ENCODE peak calls at places on chromosomes 7 and 10, in six cellular contexts. One of them, this sample, is unnamed.

GRCh38 chr7:128937647-128938523 is at the start of gene IRF5:
- DNase-seq in esophagus muscularis mucosa: no peak
- DNase-seq in transverse colon: peak; percentile 81
- DNase-seq in left ventricle myocardium inferior: peak; percentile 56
- DNase-seq in kidney: peak; percentile 88
- DNase-seq in PC-3: peak; percentile 66
- DNase-seq in this sample: peak; percentile 88

GRCh38 chr7:19932549-19933249 is 159.3 kb upstream of the TMEM196 start:
- DNase-seq in transverse colon: no peak
- DNase-seq in PC-3: no peak
- DNase-seq in left ventricle myocardium inferior: no peak
- DNase-seq in esophagus muscularis mucosa: no peak
- DNase-seq in kidney: no peak
- DNase-seq in this sample: no peak

GRCh38 chr10:89563861-89564478 is 28.6 kb upstream of the SLC16A12 start:
- DNase-seq in PC-3: peak; percentile 73
- DNase-seq in esophagus muscularis mucosa: no peak
- DNase-seq in left ventricle myocardium inferior: no peak
- DNase-seq in transverse colon: no peak
- DNase-seq in kidney: no peak
- DNase-seq in this sample: no peak

GRCh38 chr7:157271315-157271990 is 65.4 kb upstream of the DNAJB6 start:
- DNase-seq in left ventricle myocardium inferior: no peak
- DNase-seq in kidney: peak; percentile 47
- DNase-seq in PC-3: no peak
- DNase-seq in esophagus muscularis mucosa: no peak
- DNase-seq in transverse colon: no peak
- DNase-seq in this sample: peak; percentile 56

GRCh38 chr7:19621740-19622139 is 87.1 kb downstream of the POLR1F start:
- DNase-seq in transverse colon: no peak
- DNase-seq in esophagus muscularis mucosa: no peak
- DNase-seq in kidney: no peak
- DNase-seq in left ventricle myocardium inferior: no peak
- DNase-seq in PC-3: peak; percentile 72
- DNase-seq in this sample: no peak

GRCh38 chr10:100565206-100565985 is 29.7 kb downstream of the HIF1AN start:
- DNase-seq in esophagus muscularis mucosa: no peak
- DNase-seq in PC-3: no peak
- DNase-seq in left ventricle myocardium inferior: no peak
- DNase-seq in kidney: no peak
- DNase-seq in transverse colon: no peak
- DNase-seq in this sample: no peak

GRCh38 chr10:15735766-15736165 is 16.0 kb upstream of the ITGA8 start:
- DNase-seq in kidney: no peak
- DNase-seq in PC-3: no peak
- DNase-seq in transverse colon: no peak
- DNase-seq in esophagus muscularis mucosa: peak; percentile 21
- DNase-seq in left ventricle myocardium inferior: no peak
- DNase-seq in this sample: no peak

GRCh38 chr7:106285051-106285800 is 443 bp upstream of the NAMPT start:
- DNase-seq in esophagus muscularis mucosa: peak; percentile 100
- DNase-seq in kidney: peak; percentile 100
- DNase-seq in PC-3: peak; percentile 100
- DNase-seq in transverse colon: peak; percentile 100
- DNase-seq in left ventricle myocardium inferior: peak; percentile 98
- DNase-seq in this sample: peak; percentile 100

GRCh38 chr7:71019703-71020102 is 112.2 kb upstream of the GALNT17 start:
- DNase-seq in PC-3: no peak
- DNase-seq in transverse colon: no peak
- DNase-seq in esophagus muscularis mucosa: no peak
- DNase-seq in kidney: peak; percentile 82
- DNase-seq in left ventricle myocardium inferior: peak; percentile 32
- DNase-seq in this sample: no peak

GRCh38 chr10:130403153-130403890 is 267.1 kb downstream of the GLRX3 start:
- DNase-seq in transverse colon: no peak
- DNase-seq in esophagus muscularis mucosa: peak; percentile 57
- DNase-seq in PC-3: no peak
- DNase-seq in left ventricle myocardium inferior: no peak
- DNase-seq in kidney: no peak
- DNase-seq in this sample: no peak

GRCh38 chr7:23298885-23299769 is at the start of gene MALSU1:
- DNase-seq in esophagus muscularis mucosa: peak; percentile 99
- DNase-seq in left ventricle myocardium inferior: peak; percentile 98
- DNase-seq in PC-3: peak; percentile 96
- DNase-seq in kidney: peak; percentile 98
- DNase-seq in transverse colon: peak; percentile 98
- DNase-seq in this sample: peak; percentile 99

GRCh38 chr7:43513236-43513635 is 69.7 kb upstream of the STK17A start:
- DNase-seq in kidney: no peak
- DNase-seq in esophagus muscularis mucosa: no peak
- DNase-seq in transverse colon: no peak
- DNase-seq in PC-3: no peak
- DNase-seq in left ventricle myocardium inferior: no peak
- DNase-seq in this sample: no peak

GRCh38 chr7:84017653-84018052 is 176.9 kb downstream of the SEMA3A start:
- DNase-seq in PC-3: no peak
- DNase-seq in left ventricle myocardium inferior: no peak
- DNase-seq in transverse colon: no peak
- DNase-seq in kidney: no peak
- DNase-seq in esophagus muscularis mucosa: no peak
- DNase-seq in this sample: no peak

DNA sequence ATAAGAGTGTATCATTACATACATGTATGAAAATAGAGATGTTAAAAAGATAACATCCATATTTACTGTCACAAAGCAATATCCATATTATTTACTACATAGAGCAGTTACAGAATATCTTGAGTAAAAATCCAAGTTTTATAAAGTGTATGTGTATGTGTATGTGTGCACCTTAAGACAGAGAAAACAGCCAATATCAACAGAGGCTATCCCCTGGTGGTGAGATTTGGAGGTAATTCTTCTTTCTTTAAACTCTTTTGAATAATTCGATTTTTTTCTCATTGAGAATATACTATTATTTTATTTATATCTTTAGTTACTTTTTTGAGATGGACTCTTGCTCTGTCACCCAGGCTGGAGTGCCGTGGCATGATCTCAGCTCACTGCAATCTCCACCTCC is 18.4 kb downstream of the TRDMT1 start:
- DNase-seq in esophagus muscularis mucosa: no peak
- DNase-seq in kidney: no peak
- DNase-seq in left ventricle myocardium inferior: no peak
- DNase-seq in PC-3: no peak
- DNase-seq in transverse colon: no peak
- DNase-seq in this sample: no peak
- TF ChIP-seq CTCF in esophagus muscularis mucosa: no peak
- TF ChIP-seq CTCF in kidney: no peak
- TF ChIP-seq CTCF in left ventricle myocardium inferior: peak; percentile 10
- TF ChIP-seq CTCF in PC-3: peak; percentile 21
- TF ChIP-seq CTCF in transverse colon: no peak
- TF ChIP-seq CTCF in this sample: no peak

GRCh38 chr7:6442114-6442513 is 5.6 kb downstream of the DAGLB start:
- DNase-seq in kidney: no peak
- DNase-seq in esophagus muscularis mucosa: no peak
- DNase-seq in transverse colon: no peak
- DNase-seq in left ventricle myocardium inferior: no peak
- DNase-seq in PC-3: no peak
- DNase-seq in this sample: no peak
- H3K4me1 ChIP-seq in kidney: peaks cover 5% of the 10 kb centered on the region
- H3K4me1 ChIP-seq in esophagus muscularis mucosa: peaks cover 28% of the 10 kb centered on the region
- H3K4me1 ChIP-seq in transverse colon: peaks cover 6% of the 10 kb centered on the region
- H3K4me1 ChIP-seq in left ventricle myocardium inferior: peaks cover 42% of the 10 kb centered on the region
- H3K4me1 ChIP-seq in PC-3: peaks cover 26% of the 10 kb centered on the region
- H3K4me1 ChIP-seq in this sample: peaks cover 26% of the 10 kb centered on the region

GRCh38 chr10:5393529-5393928 is 11.1 kb downstream of the TUBAL3 start:
- DNase-seq in transverse colon: no peak
- DNase-seq in kidney: no peak
- DNase-seq in left ventricle myocardium inferior: no peak
- DNase-seq in PC-3: no peak
- DNase-seq in esophagus muscularis mucosa: no peak
- DNase-seq in this sample: no peak
- H3K4me3 ChIP-seq in transverse colon: no peak overlapping the region
- H3K4me3 ChIP-seq in kidney: no peak overlapping the region
- H3K4me3 ChIP-seq in left ventricle myocardium inferior: no peak overlapping the region
- H3K4me3 ChIP-seq in PC-3: no peak overlapping the region
- H3K4me3 ChIP-seq in esophagus muscularis mucosa: no peak overlapping the region
- H3K4me3 ChIP-seq in this sample: no peak overlapping the region

GRCh38 chr7:85186521-85187241 is at the start of gene SEMA3D:
- DNase-seq in esophagus muscularis mucosa: no peak
- DNase-seq in transverse colon: peak; percentile 53
- DNase-seq in PC-3: peak; percentile 84
- DNase-seq in left ventricle myocardium inferior: peak; percentile 51
- DNase-seq in kidney: peak; percentile 86
- DNase-seq in this sample: peak; percentile 80

GRCh38 chr7:85186083-85186520 is 754 bp downstream of the SEMA3D start:
- DNase-seq in PC-3: peak; percentile 62
- DNase-seq in transverse colon: peak; percentile 8
- DNase-seq in left ventricle myocardium inferior: no peak
- DNase-seq in kidney: peak; percentile 67
- DNase-seq in esophagus muscularis mucosa: no peak
- DNase-seq in this sample: peak; percentile 62

GRCh38 chr7:85185355-85186082 is 1.3 kb downstream of the SEMA3D start:
- DNase-seq in PC-3: peak; percentile 70
- DNase-seq in esophagus muscularis mucosa: no peak
- DNase-seq in transverse colon: peak; percentile 9
- DNase-seq in kidney: peak; percentile 79
- DNase-seq in left ventricle myocardium inferior: peak; percentile 43
- DNase-seq in this sample: peak; percentile 59

DNA sequence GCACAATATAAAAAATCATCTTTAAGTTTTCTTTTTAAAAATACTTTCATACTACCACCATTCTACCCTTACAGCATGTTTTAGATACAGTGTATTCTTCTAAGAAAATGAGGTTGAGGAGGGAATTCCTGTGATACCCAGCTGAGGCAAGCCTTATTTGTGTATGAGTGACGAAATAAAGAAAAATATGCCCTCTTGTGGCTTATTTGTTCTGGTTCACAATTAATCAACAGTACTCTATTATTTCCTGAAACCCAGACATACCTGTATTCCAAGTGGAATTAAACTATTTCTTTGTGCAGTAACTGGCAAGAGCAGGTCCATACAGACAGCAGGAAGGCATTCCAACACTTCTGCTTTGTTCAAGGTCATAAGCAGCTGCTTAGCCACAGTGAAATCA is 4.5 kb upstream of the SEMA3D start:
- DNase-seq in kidney: no peak
- DNase-seq in transverse colon: no peak
- DNase-seq in left ventricle myocardium inferior: no peak
- DNase-seq in esophagus muscularis mucosa: no peak
- DNase-seq in PC-3: peak; percentile 73
- DNase-seq in this sample: no peak
- TF ChIP-seq CTCF in kidney: peak; percentile 21
- TF ChIP-seq CTCF in transverse colon: no peak
- TF ChIP-seq CTCF in left ventricle myocardium inferior: peak; percentile 32
- TF ChIP-seq CTCF in esophagus muscularis mucosa: no peak
- TF ChIP-seq CTCF in PC-3: peak; percentile 66
- TF ChIP-seq CTCF in this sample: peak; percentile 18

DNA sequence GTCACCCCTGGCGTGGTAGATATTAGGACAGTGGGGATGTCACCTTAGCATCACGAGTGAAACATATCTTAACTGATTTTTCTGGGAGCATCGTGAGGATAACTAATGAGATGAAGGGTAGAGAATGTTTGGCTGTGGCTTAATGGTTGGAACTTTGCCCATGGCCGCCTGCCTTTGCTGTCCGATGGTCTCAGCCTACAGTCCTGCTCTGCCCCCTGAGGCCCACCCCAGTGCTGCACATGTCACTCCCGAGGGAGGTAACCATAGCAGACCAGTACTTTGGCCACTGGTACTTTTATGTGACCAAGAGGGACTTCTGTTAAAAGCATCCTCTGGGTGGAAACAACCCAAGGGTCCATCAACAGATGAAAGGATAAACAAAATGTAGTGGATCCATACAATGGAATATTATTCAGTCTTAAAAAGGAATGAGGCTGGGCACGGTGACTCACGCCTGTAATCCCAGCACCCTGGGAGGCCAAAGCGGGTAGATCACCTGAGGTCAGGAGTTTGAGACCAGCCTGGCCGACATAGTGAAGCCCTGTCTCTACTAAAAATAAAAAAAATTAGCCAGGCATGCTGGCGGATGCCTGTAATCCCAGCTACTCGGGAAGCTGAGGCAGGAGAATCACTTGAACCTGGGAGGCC is 58.4 kb downstream of the TACR2 start:
- DNase-seq in PC-3: no peak
- DNase-seq in kidney: no peak
- DNase-seq in left ventricle myocardium inferior: no peak
- DNase-seq in transverse colon: no peak
- DNase-seq in esophagus muscularis mucosa: no peak
- DNase-seq in this sample: no peak
- H3K4me1 ChIP-seq in PC-3: peaks cover 46% of the 10 kb centered on the region
- H3K4me1 ChIP-seq in kidney: peaks cover 2% of the 10 kb centered on the region
- H3K4me1 ChIP-seq in left ventricle myocardium inferior: peaks cover 54% of the 10 kb centered on the region
- H3K4me1 ChIP-seq in transverse colon: peaks cover 23% of the 10 kb centered on the region
- H3K4me1 ChIP-seq in esophagus muscularis mucosa: peaks cover 55% of the 10 kb centered on the region
- H3K4me1 ChIP-seq in this sample: peaks cover 39% of the 10 kb centered on the region

GRCh38 chr7:134767567-134768168 is 11.8 kb upstream of the CALD1 start:
- DNase-seq in PC-3: no peak
- DNase-seq in kidney: no peak
- DNase-seq in left ventricle myocardium inferior: no peak
- DNase-seq in transverse colon: no peak
- DNase-seq in esophagus muscularis mucosa: peak; percentile 64
- DNase-seq in this sample: no peak

GRCh38 chr7:134764365-134764764 is 15.1 kb upstream of the CALD1 start:
- DNase-seq in left ventricle myocardium inferior: no peak
- DNase-seq in kidney: no peak
- DNase-seq in esophagus muscularis mucosa: no peak
- DNase-seq in PC-3: no peak
- DNase-seq in transverse colon: no peak
- DNase-seq in this sample: no peak

GRCh38 chr7:134763960-134764359 is 15.5 kb upstream of the CALD1 start:
- DNase-seq in left ventricle myocardium inferior: peak; percentile 40
- DNase-seq in esophagus muscularis mucosa: peak; percentile 86
- DNase-seq in PC-3: no peak
- DNase-seq in kidney: no peak
- DNase-seq in transverse colon: no peak
- DNase-seq in this sample: no peak

GRCh38 chr7:134768243-134768642 is 11.2 kb upstream of the CALD1 start:
- DNase-seq in left ventricle myocardium inferior: no peak
- DNase-seq in PC-3: no peak
- DNase-seq in esophagus muscularis mucosa: peak; percentile 53
- DNase-seq in transverse colon: no peak
- DNase-seq in kidney: no peak
- DNase-seq in this sample: no peak

GRCh38 chr7:134766779-134767566 is 12.5 kb upstream of the CALD1 start:
- DNase-seq in left ventricle myocardium inferior: no peak
- DNase-seq in kidney: no peak
- DNase-seq in esophagus muscularis mucosa: peak; percentile 81
- DNase-seq in PC-3: no peak
- DNase-seq in transverse colon: no peak
- DNase-seq in this sample: no peak
- H3K4me3 ChIP-seq in left ventricle myocardium inferior: no peak overlapping the region
- H3K4me3 ChIP-seq in kidney: no peak overlapping the region
- H3K4me3 ChIP-seq in esophagus muscularis mucosa: no peak overlapping the region
- H3K4me3 ChIP-seq in PC-3: no peak overlapping the region
- H3K4me3 ChIP-seq in transverse colon: no peak overlapping the region
- H3K4me3 ChIP-seq in this sample: no peak overlapping the region

GRCh38 chr7:109479388-109479787 is 909.7 kb downstream of the DNAJB9 start:
- DNase-seq in transverse colon: no peak
- DNase-seq in esophagus muscularis mucosa: no peak
- DNase-seq in left ventricle myocardium inferior: no peak
- DNase-seq in kidney: no peak
- DNase-seq in PC-3: peak; percentile 11
- DNase-seq in this sample: no peak
- TF ChIP-seq CTCF in transverse colon: no peak
- TF ChIP-seq CTCF in esophagus muscularis mucosa: no peak
- TF ChIP-seq CTCF in left ventricle myocardium inferior: no peak
- TF ChIP-seq CTCF in kidney: no peak
- TF ChIP-seq CTCF in PC-3: peak; percentile 29
- TF ChIP-seq CTCF in this sample: no peak

GRCh38 chr10:112964482-112964881 is 14.4 kb downstream of the TCF7L2 start:
- DNase-seq in left ventricle myocardium inferior: no peak
- DNase-seq in PC-3: no peak
- DNase-seq in kidney: no peak
- DNase-seq in transverse colon: no peak
- DNase-seq in esophagus muscularis mucosa: no peak
- DNase-seq in this sample: no peak
- H3K4me1 ChIP-seq in left ventricle myocardium inferior: peaks cover 54% of the 10 kb centered on the region
- H3K4me1 ChIP-seq in PC-3: peaks cover 46% of the 10 kb centered on the region
- H3K4me1 ChIP-seq in kidney: peaks cover 3% of the 10 kb centered on the region
- H3K4me1 ChIP-seq in transverse colon: peaks cover 10% of the 10 kb centered on the region
- H3K4me1 ChIP-seq in esophagus muscularis mucosa: peaks cover 38% of the 10 kb centered on the region
- H3K4me1 ChIP-seq in this sample: no peaks in the 10 kb centered on the region